ENCODE peak calls at places on chromosome 12, in seven cellular contexts. One of them, this sample, is unnamed.

GRCh38 chr12:21545557-21545956 is 19.5 kb downstream of the SPX start:
- DNase-seq in RCC 7860: no peak
- DNase-seq in activated gamma-delta T cell treated with Interleukin-2 at 50 U/mL for 16 hours: no peak
- DNase-seq in stimulated activated CD4-positive, alpha-beta T cell treated with anti-CD3 and anti-CD28 coated beads, Interleukin-15, amount 100 ng/mL, for 1 hour: no peak
- DNase-seq in activated CD4-positive, alpha-beta T cell treated with anti-CD3 and anti-CD28 coated beads, Interleukin-2, amount 10 ng/mL, durations not matched to agents 24 days and 14 days: no peak
- DNase-seq in OCI-LY7: no peak
- DNase-seq in amniotic stem cell: no peak
- DNase-seq in this sample: no peak

GRCh38 chr12:2346405-2346804 is 293.6 kb downstream of the CACNA1C start:
- DNase-seq in amniotic stem cell: no peak
- DNase-seq in activated gamma-delta T cell treated with Interleukin-2 at 50 U/mL for 16 hours: no peak
- DNase-seq in RCC 7860: no peak
- DNase-seq in activated CD4-positive, alpha-beta T cell treated with anti-CD3 and anti-CD28 coated beads, Interleukin-2, amount 10 ng/mL, durations not matched to agents 24 days and 14 days: no peak
- DNase-seq in OCI-LY7: no peak
- DNase-seq in stimulated activated CD4-positive, alpha-beta T cell treated with anti-CD3 and anti-CD28 coated beads, Interleukin-15, amount 100 ng/mL, for 1 hour: no peak
- DNase-seq in this sample: no peak

GRCh38 chr12:92753976-92754885 is 51.4 kb downstream of the PLEKHG7 start:
- DNase-seq in stimulated activated CD4-positive, alpha-beta T cell treated with anti-CD3 and anti-CD28 coated beads, Interleukin-15, amount 100 ng/mL, for 1 hour: no peak
- DNase-seq in activated CD4-positive, alpha-beta T cell treated with anti-CD3 and anti-CD28 coated beads, Interleukin-2, amount 10 ng/mL, durations not matched to agents 24 days and 14 days: peak; percentile 29
- DNase-seq in amniotic stem cell: no peak
- DNase-seq in RCC 7860: no peak
- DNase-seq in activated gamma-delta T cell treated with Interleukin-2 at 50 U/mL for 16 hours: no peak
- DNase-seq in OCI-LY7: no peak
- DNase-seq in this sample: no peak

GRCh38 chr12:101759396-101760047 is 20.3 kb upstream of the SYCP3 start:
- DNase-seq in activated CD4-positive, alpha-beta T cell treated with anti-CD3 and anti-CD28 coated beads, Interleukin-2, amount 10 ng/mL, durations not matched to agents 24 days and 14 days: no peak
- DNase-seq in RCC 7860: peak; percentile 13
- DNase-seq in stimulated activated CD4-positive, alpha-beta T cell treated with anti-CD3 and anti-CD28 coated beads, Interleukin-15, amount 100 ng/mL, for 1 hour: no peak
- DNase-seq in amniotic stem cell: no peak
- DNase-seq in activated gamma-delta T cell treated with Interleukin-2 at 50 U/mL for 16 hours: no peak
- DNase-seq in OCI-LY7: peak; percentile 62
- DNase-seq in this sample: no peak

GRCh38 chr12:108063192-108063591 is 65.9 kb upstream of the WSCD2 start:
- DNase-seq in amniotic stem cell: no peak
- DNase-seq in activated gamma-delta T cell treated with Interleukin-2 at 50 U/mL for 16 hours: no peak
- DNase-seq in RCC 7860: no peak
- DNase-seq in activated CD4-positive, alpha-beta T cell treated with anti-CD3 and anti-CD28 coated beads, Interleukin-2, amount 10 ng/mL, durations not matched to agents 24 days and 14 days: peak; percentile 58
- DNase-seq in stimulated activated CD4-positive, alpha-beta T cell treated with anti-CD3 and anti-CD28 coated beads, Interleukin-15, amount 100 ng/mL, for 1 hour: no peak
- DNase-seq in OCI-LY7: peak; percentile 25
- DNase-seq in this sample: no peak

GRCh38 chr12:107091989-107092641 is 1.2 kb downstream of the CRY1 start:
- DNase-seq in amniotic stem cell: peak; percentile 91
- DNase-seq in activated gamma-delta T cell treated with Interleukin-2 at 50 U/mL for 16 hours: peak; percentile 5
- DNase-seq in OCI-LY7: peak; percentile 20
- DNase-seq in stimulated activated CD4-positive, alpha-beta T cell treated with anti-CD3 and anti-CD28 coated beads, Interleukin-15, amount 100 ng/mL, for 1 hour: no peak
- DNase-seq in activated CD4-positive, alpha-beta T cell treated with anti-CD3 and anti-CD28 coated beads, Interleukin-2, amount 10 ng/mL, durations not matched to agents 24 days and 14 days: peak; percentile 80
- DNase-seq in RCC 7860: peak; percentile 95
- DNase-seq in this sample: peak; percentile 94

GRCh38 chr12:553216-554000 is 93.7 kb downstream of the B4GALNT3 start:
- DNase-seq in activated gamma-delta T cell treated with Interleukin-2 at 50 U/mL for 16 hours: peak; percentile 51
- DNase-seq in RCC 7860: no peak
- DNase-seq in activated CD4-positive, alpha-beta T cell treated with anti-CD3 and anti-CD28 coated beads, Interleukin-2, amount 10 ng/mL, durations not matched to agents 24 days and 14 days: peak; percentile 91
- DNase-seq in amniotic stem cell: no peak
- DNase-seq in stimulated activated CD4-positive, alpha-beta T cell treated with anti-CD3 and anti-CD28 coated beads, Interleukin-15, amount 100 ng/mL, for 1 hour: no peak
- DNase-seq in OCI-LY7: peak; percentile 72
- DNase-seq in this sample: no peak

GRCh38 chr12:63129927-63130326 is 21.1 kb downstream of the AVPR1A start:
- DNase-seq in activated CD4-positive, alpha-beta T cell treated with anti-CD3 and anti-CD28 coated beads, Interleukin-2, amount 10 ng/mL, durations not matched to agents 24 days and 14 days: no peak
- DNase-seq in stimulated activated CD4-positive, alpha-beta T cell treated with anti-CD3 and anti-CD28 coated beads, Interleukin-15, amount 100 ng/mL, for 1 hour: no peak
- DNase-seq in amniotic stem cell: no peak
- DNase-seq in RCC 7860: no peak
- DNase-seq in activated gamma-delta T cell treated with Interleukin-2 at 50 U/mL for 16 hours: no peak
- DNase-seq in OCI-LY7: no peak
- DNase-seq in this sample: no peak

GRCh38 chr12:9895215-9895971 is 14.1 kb downstream of the KLRF2 start:
- DNase-seq in activated gamma-delta T cell treated with Interleukin-2 at 50 U/mL for 16 hours: no peak
- DNase-seq in activated CD4-positive, alpha-beta T cell treated with anti-CD3 and anti-CD28 coated beads, Interleukin-2, amount 10 ng/mL, durations not matched to agents 24 days and 14 days: no peak
- DNase-seq in amniotic stem cell: no peak
- DNase-seq in RCC 7860: no peak
- DNase-seq in OCI-LY7: no peak
- DNase-seq in stimulated activated CD4-positive, alpha-beta T cell treated with anti-CD3 and anti-CD28 coated beads, Interleukin-15, amount 100 ng/mL, for 1 hour: no peak
- DNase-seq in this sample: no peak

GRCh38 chr12:132492522-132492921 is 2.6 kb downstream of the FBRSL1 start:
- DNase-seq in activated gamma-delta T cell treated with Interleukin-2 at 50 U/mL for 16 hours: no peak
- DNase-seq in amniotic stem cell: no peak
- DNase-seq in RCC 7860: no peak
- DNase-seq in OCI-LY7: no peak
- DNase-seq in activated CD4-positive, alpha-beta T cell treated with anti-CD3 and anti-CD28 coated beads, Interleukin-2, amount 10 ng/mL, durations not matched to agents 24 days and 14 days: no peak
- DNase-seq in stimulated activated CD4-positive, alpha-beta T cell treated with anti-CD3 and anti-CD28 coated beads, Interleukin-15, amount 100 ng/mL, for 1 hour: no peak
- DNase-seq in this sample: no peak

GRCh38 chr12:120397827-120398563 is 29.0 kb upstream of the MSI1 start:
- DNase-seq in OCI-LY7: no peak
- DNase-seq in activated gamma-delta T cell treated with Interleukin-2 at 50 U/mL for 16 hours: no peak
- DNase-seq in stimulated activated CD4-positive, alpha-beta T cell treated with anti-CD3 and anti-CD28 coated beads, Interleukin-15, amount 100 ng/mL, for 1 hour: no peak
- DNase-seq in RCC 7860: no peak
- DNase-seq in amniotic stem cell: no peak
- DNase-seq in activated CD4-positive, alpha-beta T cell treated with anti-CD3 and anti-CD28 coated beads, Interleukin-2, amount 10 ng/mL, durations not matched to agents 24 days and 14 days: no peak
- DNase-seq in this sample: peak; percentile 30

GRCh38 chr12:85985996-85986395 is 111.9 kb downstream of the NTS start:
- DNase-seq in activated gamma-delta T cell treated with Interleukin-2 at 50 U/mL for 16 hours: no peak
- DNase-seq in activated CD4-positive, alpha-beta T cell treated with anti-CD3 and anti-CD28 coated beads, Interleukin-2, amount 10 ng/mL, durations not matched to agents 24 days and 14 days: no peak
- DNase-seq in OCI-LY7: no peak
- DNase-seq in RCC 7860: no peak
- DNase-seq in stimulated activated CD4-positive, alpha-beta T cell treated with anti-CD3 and anti-CD28 coated beads, Interleukin-15, amount 100 ng/mL, for 1 hour: no peak
- DNase-seq in amniotic stem cell: no peak
- DNase-seq in this sample: peak; percentile 11

GRCh38 chr12:79415754-79416435 is 274.9 kb downstream of the PAWR start:
- DNase-seq in stimulated activated CD4-positive, alpha-beta T cell treated with anti-CD3 and anti-CD28 coated beads, Interleukin-15, amount 100 ng/mL, for 1 hour: no peak
- DNase-seq in activated CD4-positive, alpha-beta T cell treated with anti-CD3 and anti-CD28 coated beads, Interleukin-2, amount 10 ng/mL, durations not matched to agents 24 days and 14 days: no peak
- DNase-seq in RCC 7860: no peak
- DNase-seq in activated gamma-delta T cell treated with Interleukin-2 at 50 U/mL for 16 hours: no peak
- DNase-seq in OCI-LY7: no peak
- DNase-seq in amniotic stem cell: no peak
- DNase-seq in this sample: peak; percentile 75

GRCh38 chr12:32651956-32652210 is 27.2 kb upstream of the DNM1L start:
- DNase-seq in amniotic stem cell: no peak
- DNase-seq in activated gamma-delta T cell treated with Interleukin-2 at 50 U/mL for 16 hours: no peak
- DNase-seq in stimulated activated CD4-positive, alpha-beta T cell treated with anti-CD3 and anti-CD28 coated beads, Interleukin-15, amount 100 ng/mL, for 1 hour: no peak
- DNase-seq in activated CD4-positive, alpha-beta T cell treated with anti-CD3 and anti-CD28 coated beads, Interleukin-2, amount 10 ng/mL, durations not matched to agents 24 days and 14 days: no peak
- DNase-seq in OCI-LY7: no peak
- DNase-seq in RCC 7860: no peak
- DNase-seq in this sample: no peak

This sample was measured in LNCaP clone FGC.